ENCODE peak calls at places on chromosomes 11 and 22, in seven cellular contexts. One of them, this sample, is unnamed. For H3K4me1, the result is how much of the 10 kb centered on the place peaks cover.

GRCh38 chr22:46233231-46233630 is 16.9 kb downstream of the CDPF1 start:
- DNase-seq in IMR-90: peak
- DNase-seq in kidney: no peak
- DNase-seq in tibial nerve: peak
- DNase-seq in neuronal stem cell: no peak
- DNase-seq in fibroblast of lung: peak
- DNase-seq in CD4-positive, CD25-positive, alpha-beta regulatory T cell: no peak
- DNase-seq in this sample: no peak

GRCh38 chr11:103883291-103883690 is 153.1 kb upstream of the DDI1 start:
- DNase-seq in IMR-90: no peak
- DNase-seq in kidney: no peak
- DNase-seq in tibial nerve: no peak
- DNase-seq in neuronal stem cell: no peak
- DNase-seq in fibroblast of lung: no peak
- DNase-seq in CD4-positive, CD25-positive, alpha-beta regulatory T cell: no peak
- DNase-seq in this sample: no peak

GRCh38 chr11:111565111-111565720 is 24.7 kb downstream of the LAYN start:
- DNase-seq in IMR-90: peak
- DNase-seq in kidney: no peak
- DNase-seq in tibial nerve: peak
- DNase-seq in neuronal stem cell: peak
- DNase-seq in fibroblast of lung: peak
- DNase-seq in CD4-positive, CD25-positive, alpha-beta regulatory T cell: peak
- DNase-seq in this sample: peak

GRCh38 chr11:12617632-12618031 is 56.6 kb upstream of the TEAD1 start:
- DNase-seq in IMR-90: no peak
- DNase-seq in kidney: no peak
- DNase-seq in tibial nerve: no peak
- DNase-seq in neuronal stem cell: no peak
- DNase-seq in fibroblast of lung: no peak
- DNase-seq in CD4-positive, CD25-positive, alpha-beta regulatory T cell: no peak
- DNase-seq in this sample: no peak

GRCh38 chr22:45376703-45377102 is 36.7 kb downstream of the SMC1B start:
- DNase-seq in IMR-90: no peak
- DNase-seq in kidney: no peak
- DNase-seq in tibial nerve: peak
- DNase-seq in neuronal stem cell: no peak
- DNase-seq in fibroblast of lung: no peak
- DNase-seq in CD4-positive, CD25-positive, alpha-beta regulatory T cell: no peak
- DNase-seq in this sample: no peak

GRCh38 chr22:37283393-37283937 is 1.2 kb downstream of the CYTH4 start:
- DNase-seq in IMR-90: no peak
- DNase-seq in kidney: no peak
- DNase-seq in tibial nerve: no peak
- DNase-seq in neuronal stem cell: no peak
- DNase-seq in fibroblast of lung: no peak
- DNase-seq in CD4-positive, CD25-positive, alpha-beta regulatory T cell: no peak
- DNase-seq in this sample: no peak

GRCh38 chr22:26450453-26451185 is 21.6 kb downstream of the ASPHD2 start:
- DNase-seq in IMR-90: no peak
- DNase-seq in kidney: no peak
- DNase-seq in tibial nerve: no peak
- DNase-seq in neuronal stem cell: no peak
- DNase-seq in fibroblast of lung: no peak
- DNase-seq in CD4-positive, CD25-positive, alpha-beta regulatory T cell: no peak
- DNase-seq in this sample: no peak

GRCh38 chr11:123478352-123478986 is 48.4 kb downstream of the GRAMD1B start:
- DNase-seq in IMR-90: peak
- DNase-seq in kidney: no peak
- DNase-seq in tibial nerve: no peak
- DNase-seq in neuronal stem cell: peak
- DNase-seq in fibroblast of lung: peak
- DNase-seq in CD4-positive, CD25-positive, alpha-beta regulatory T cell: peak
- DNase-seq in this sample: peak

GRCh38 chr22:29022101-29022817 is 39.4 kb downstream of the C22orf31 start:
- DNase-seq in IMR-90: no peak
- DNase-seq in kidney: no peak
- DNase-seq in tibial nerve: no peak
- DNase-seq in neuronal stem cell: no peak
- DNase-seq in fibroblast of lung: no peak
- DNase-seq in CD4-positive, CD25-positive, alpha-beta regulatory T cell: no peak
- DNase-seq in this sample: no peak

GRCh38 chr11:1415631-1416030 is 25.9 kb downstream of the BRSK2 start:
- DNase-seq in IMR-90: no peak
- DNase-seq in kidney: no peak
- DNase-seq in tibial nerve: no peak
- DNase-seq in neuronal stem cell: no peak
- DNase-seq in fibroblast of lung: no peak
- DNase-seq in CD4-positive, CD25-positive, alpha-beta regulatory T cell: no peak
- DNase-seq in this sample: no peak

GRCh38 chr11:120184946-120185677 is 25.7 kb upstream of the OAF start:
- DNase-seq in IMR-90: peak
- DNase-seq in kidney: peak
- DNase-seq in tibial nerve: peak
- DNase-seq in neuronal stem cell: no peak
- DNase-seq in fibroblast of lung: peak
- DNase-seq in CD4-positive, CD25-positive, alpha-beta regulatory T cell: no peak
- DNase-seq in this sample: no peak

GRCh38 chr11:29217901-29218300 is 798.9 kb downstream of the KCNA4 start:
- DNase-seq in IMR-90: no peak
- DNase-seq in kidney: no peak
- DNase-seq in tibial nerve: no peak
- DNase-seq in neuronal stem cell: no peak
- DNase-seq in fibroblast of lung: no peak
- DNase-seq in CD4-positive, CD25-positive, alpha-beta regulatory T cell: no peak
- DNase-seq in this sample: no peak

GRCh38 chr11:44855138-44855849 is 95.4 kb downstream of the TP53I11 start:
- DNase-seq in IMR-90: peak
- DNase-seq in kidney: no peak
- DNase-seq in tibial nerve: no peak
- DNase-seq in neuronal stem cell: no peak
- DNase-seq in fibroblast of lung: no peak
- DNase-seq in CD4-positive, CD25-positive, alpha-beta regulatory T cell: no peak
- DNase-seq in this sample: no peak

GRCh38 chr22:46366327-46366731 is 30.8 kb downstream of the TRMU start:
- DNase-seq in IMR-90: no peak
- DNase-seq in kidney: peak
- DNase-seq in tibial nerve: no peak
- DNase-seq in neuronal stem cell: no peak
- DNase-seq in fibroblast of lung: no peak
- DNase-seq in CD4-positive, CD25-positive, alpha-beta regulatory T cell: no peak
- DNase-seq in this sample: no peak

GRCh38 chr11:90908074-90908473 is 685.2 kb upstream of the CHORDC1 start:
- DNase-seq in IMR-90: no peak
- DNase-seq in kidney: no peak
- DNase-seq in tibial nerve: no peak
- DNase-seq in neuronal stem cell: no peak
- DNase-seq in fibroblast of lung: no peak
- DNase-seq in CD4-positive, CD25-positive, alpha-beta regulatory T cell: no peak
- DNase-seq in this sample: no peak

GRCh38 chr22:44909241-44909640 is 100.6 kb downstream of the PHF21B start:
- DNase-seq in IMR-90: no peak
- DNase-seq in kidney: no peak
- DNase-seq in tibial nerve: no peak
- DNase-seq in neuronal stem cell: no peak
- DNase-seq in fibroblast of lung: no peak
- DNase-seq in CD4-positive, CD25-positive, alpha-beta regulatory T cell: no peak
- DNase-seq in this sample: no peak

GRCh38 chr11:60158666-60159065 is 24.2 kb downstream of the MS4A6A start:
- DNase-seq in IMR-90: no peak
- DNase-seq in kidney: no peak
- DNase-seq in tibial nerve: no peak
- DNase-seq in neuronal stem cell: no peak
- DNase-seq in fibroblast of lung: no peak
- DNase-seq in CD4-positive, CD25-positive, alpha-beta regulatory T cell: no peak
- DNase-seq in this sample: no peak

GRCh38 chr11:5317301-5317700 is 6.8 kb downstream of the OR51B2 start:
- DNase-seq in IMR-90: no peak
- DNase-seq in kidney: no peak
- DNase-seq in tibial nerve: no peak
- DNase-seq in neuronal stem cell: no peak
- DNase-seq in fibroblast of lung: no peak
- DNase-seq in CD4-positive, CD25-positive, alpha-beta regulatory T cell: no peak
- DNase-seq in this sample: no peak

GRCh38 chr11:37571248-37571647 is 973.2 kb upstream of the RAG2 start:
- DNase-seq in IMR-90: no peak
- DNase-seq in kidney: no peak
- DNase-seq in tibial nerve: no peak
- DNase-seq in neuronal stem cell: no peak
- DNase-seq in fibroblast of lung: peak
- DNase-seq in CD4-positive, CD25-positive, alpha-beta regulatory T cell: no peak
- DNase-seq in this sample: no peak

GRCh38 chr11:62789576-62789975 is 2.2 kb downstream of the TMEM223 start:
- DNase-seq in IMR-90: no peak
- DNase-seq in kidney: peak
- DNase-seq in tibial nerve: no peak
- DNase-seq in neuronal stem cell: no peak
- DNase-seq in fibroblast of lung: no peak
- DNase-seq in CD4-positive, CD25-positive, alpha-beta regulatory T cell: no peak
- DNase-seq in this sample: no peak

GRCh38 chr11:62794201-62794775 is 2.5 kb upstream of the TMEM223 start:
- DNase-seq in IMR-90: no peak
- DNase-seq in kidney: peak
- DNase-seq in tibial nerve: no peak
- DNase-seq in neuronal stem cell: no peak
- DNase-seq in fibroblast of lung: peak
- DNase-seq in CD4-positive, CD25-positive, alpha-beta regulatory T cell: no peak
- DNase-seq in this sample: no peak

GRCh38 chr11:62791501-62792192 is at the start of gene TMEM223:
- DNase-seq in IMR-90: peak
- DNase-seq in kidney: peak
- DNase-seq in tibial nerve: peak
- DNase-seq in neuronal stem cell: peak
- DNase-seq in fibroblast of lung: peak
- DNase-seq in CD4-positive, CD25-positive, alpha-beta regulatory T cell: peak
- DNase-seq in this sample: peak

GRCh38 chr11:62788991-62789390 is 1.8 kb downstream of the TMEM179B start:
- DNase-seq in IMR-90: no peak
- DNase-seq in kidney: peak
- DNase-seq in tibial nerve: no peak
- DNase-seq in neuronal stem cell: no peak
- DNase-seq in fibroblast of lung: no peak
- DNase-seq in CD4-positive, CD25-positive, alpha-beta regulatory T cell: no peak
- DNase-seq in this sample: no peak

GRCh38 chr11:62792193-62792575 is 378 bp upstream of the TMEM223 start:
- DNase-seq in IMR-90: peak
- DNase-seq in kidney: peak
- DNase-seq in tibial nerve: no peak
- DNase-seq in neuronal stem cell: no peak
- DNase-seq in fibroblast of lung: peak
- DNase-seq in CD4-positive, CD25-positive, alpha-beta regulatory T cell: no peak
- DNase-seq in this sample: no peak
- H3K4me1 ChIP-seq in IMR-90: under half
- H3K4me1 ChIP-seq in kidney: under half
- H3K4me1 ChIP-seq in tibial nerve: under half
- H3K4me1 ChIP-seq in neuronal stem cell: under half
- H3K4me1 ChIP-seq in fibroblast of lung: under half
- H3K4me1 ChIP-seq in CD4-positive, CD25-positive, alpha-beta regulatory T cell: under half
- H3K4me1 ChIP-seq in this sample: under half

GRCh38 chr11:134994431-134994830 is 582.4 kb upstream of the B3GAT1 start:
- DNase-seq in IMR-90: no peak
- DNase-seq in kidney: no peak
- DNase-seq in tibial nerve: no peak
- DNase-seq in neuronal stem cell: peak
- DNase-seq in fibroblast of lung: no peak
- DNase-seq in CD4-positive, CD25-positive, alpha-beta regulatory T cell: no peak
- DNase-seq in this sample: no peak
- H3K4me3 ChIP-seq in IMR-90: no peak
- H3K4me3 ChIP-seq in kidney: no peak
- H3K4me3 ChIP-seq in tibial nerve: no peak
- H3K4me3 ChIP-seq in neuronal stem cell: no peak
- H3K4me3 ChIP-seq in fibroblast of lung: no peak
- H3K4me3 ChIP-seq in CD4-positive, CD25-positive, alpha-beta regulatory T cell: no peak
- H3K4me3 ChIP-seq in this sample: no peak

GRCh38 chr11:19814421-19814820 is 101.8 kb downstream of the NAV2 start:
- DNase-seq in IMR-90: no peak
- DNase-seq in kidney: no peak
- DNase-seq in tibial nerve: no peak
- DNase-seq in neuronal stem cell: no peak
- DNase-seq in fibroblast of lung: no peak
- DNase-seq in CD4-positive, CD25-positive, alpha-beta regulatory T cell: no peak
- DNase-seq in this sample: no peak
- H3K4me1 ChIP-seq in IMR-90: under half
- H3K4me1 ChIP-seq in kidney: under half
- H3K4me1 ChIP-seq in tibial nerve: under half
- H3K4me1 ChIP-seq in neuronal stem cell: under half
- H3K4me1 ChIP-seq in fibroblast of lung: under half
- H3K4me1 ChIP-seq in CD4-positive, CD25-positive, alpha-beta regulatory T cell: under half
- H3K4me1 ChIP-seq in this sample: under half

DNA sequence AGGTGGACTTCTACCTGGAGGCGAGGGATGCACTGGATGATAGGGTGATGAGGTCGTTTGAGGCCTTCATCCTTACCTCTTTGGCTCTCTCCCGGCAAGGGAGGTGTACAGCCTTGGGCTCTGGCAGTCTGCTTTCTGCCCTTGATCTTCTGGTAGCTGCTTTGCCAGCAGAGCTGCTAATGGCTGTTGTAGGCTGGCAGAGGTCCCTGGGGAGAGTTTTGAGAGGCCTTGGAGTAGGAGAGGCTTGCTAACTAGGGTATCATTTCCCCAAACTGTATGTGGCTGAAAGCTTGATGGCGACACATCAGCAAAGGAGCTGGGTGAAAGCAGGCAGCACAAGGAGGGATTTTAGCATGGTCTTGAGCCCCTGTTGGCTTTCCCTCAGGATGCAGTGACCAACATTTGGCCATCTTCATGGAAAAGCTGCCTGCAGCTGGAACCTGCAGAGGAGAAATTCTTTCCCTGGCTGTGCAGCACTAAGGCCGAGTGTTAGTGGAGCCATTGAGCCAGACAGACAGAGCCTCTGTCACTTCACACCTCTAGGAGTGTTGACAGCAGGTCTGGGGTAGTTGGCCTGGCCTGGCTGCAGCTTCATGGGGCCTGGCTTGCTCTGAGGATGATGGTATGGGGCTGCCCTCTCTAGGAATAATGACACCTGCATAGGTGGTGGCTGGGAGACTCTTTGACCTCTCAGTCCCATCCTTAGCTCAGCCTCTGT is 3.5 kb upstream of the AMPD3 start:
- DNase-seq in IMR-90: no peak
- DNase-seq in kidney: no peak
- DNase-seq in tibial nerve: no peak
- DNase-seq in neuronal stem cell: no peak
- DNase-seq in fibroblast of lung: no peak
- DNase-seq in CD4-positive, CD25-positive, alpha-beta regulatory T cell: no peak
- DNase-seq in this sample: no peak
- H3K4me3 ChIP-seq in IMR-90: no peak
- H3K4me3 ChIP-seq in kidney: peak
- H3K4me3 ChIP-seq in tibial nerve: no peak
- H3K4me3 ChIP-seq in neuronal stem cell: peak
- H3K4me3 ChIP-seq in fibroblast of lung: peak
- H3K4me3 ChIP-seq in CD4-positive, CD25-positive, alpha-beta regulatory T cell: peak
- H3K4me3 ChIP-seq in this sample: no peak

GRCh38 chr11:9972917-9973504 is 309.1 kb downstream of the SWAP70 start:
- DNase-seq in IMR-90: peak
- DNase-seq in kidney: no peak
- DNase-seq in tibial nerve: peak
- DNase-seq in neuronal stem cell: peak
- DNase-seq in fibroblast of lung: peak
- DNase-seq in CD4-positive, CD25-positive, alpha-beta regulatory T cell: peak
- DNase-seq in this sample: peak
- H3K4me1 ChIP-seq in IMR-90: under half
- H3K4me1 ChIP-seq in kidney: under half
- H3K4me1 ChIP-seq in tibial nerve: under half
- H3K4me1 ChIP-seq in neuronal stem cell: under half
- H3K4me1 ChIP-seq in fibroblast of lung: under half
- H3K4me1 ChIP-seq in CD4-positive, CD25-positive, alpha-beta regulatory T cell: under half
- H3K4me1 ChIP-seq in this sample: under half